ENCODE peak calls at places on chromosomes 6 and 20, in six cellular contexts. One of them, this sample, is unnamed.

GRCh38 chr6:29965873-29966601 is 23.7 kb downstream of the HLA-A start:
- DNase-seq in osteocyte: peak
- DNase-seq in lung: peak
- DNase-seq in T-cell: no peak
- DNase-seq in HEK293T: no peak
- DNase-seq in NCI-H1092: peak
- DNase-seq in this sample: peak

GRCh38 chr20:24469116-24470030 is at the start of gene SYNDIG1:
- DNase-seq in NCI-H1092: peak
- DNase-seq in T-cell: no peak
- DNase-seq in osteocyte: no peak
- DNase-seq in HEK293T: peak
- DNase-seq in lung: no peak
- DNase-seq in this sample: no peak

GRCh38 chr6:142478117-142478516 is 176.3 kb downstream of the ADGRG6 start:
- DNase-seq in lung: no peak
- DNase-seq in HEK293T: no peak
- DNase-seq in T-cell: no peak
- DNase-seq in NCI-H1092: no peak
- DNase-seq in osteocyte: no peak
- DNase-seq in this sample: no peak

GRCh38 chr20:1626528-1627192 is 6.9 kb upstream of the SIRPB1 start:
- DNase-seq in osteocyte: no peak
- DNase-seq in T-cell: no peak
- DNase-seq in HEK293T: no peak
- DNase-seq in lung: no peak
- DNase-seq in NCI-H1092: no peak
- DNase-seq in this sample: no peak

GRCh38 chr6:14294270-14294951 is 176.8 kb downstream of the CD83 start:
- DNase-seq in osteocyte: no peak
- DNase-seq in T-cell: no peak
- DNase-seq in HEK293T: no peak
- DNase-seq in lung: peak
- DNase-seq in NCI-H1092: peak
- DNase-seq in this sample: no peak

GRCh38 chr6:36684447-36684812 is 5.9 kb downstream of the CDKN1A start:
- DNase-seq in osteocyte: no peak
- DNase-seq in T-cell: no peak
- DNase-seq in lung: no peak
- DNase-seq in HEK293T: no peak
- DNase-seq in NCI-H1092: no peak
- DNase-seq in this sample: no peak

GRCh38 chr20:47379433-47380150 is 23.1 kb upstream of the ZMYND8 start:
- DNase-seq in T-cell: no peak
- DNase-seq in NCI-H1092: no peak
- DNase-seq in osteocyte: no peak
- DNase-seq in lung: no peak
- DNase-seq in HEK293T: no peak
- DNase-seq in this sample: no peak

GRCh38 chr20:36305602-36306556 is at the start of gene DLGAP4:
- DNase-seq in lung: no peak
- DNase-seq in osteocyte: peak
- DNase-seq in T-cell: no peak
- DNase-seq in HEK293T: peak
- DNase-seq in NCI-H1092: no peak
- DNase-seq in this sample: no peak

GRCh38 chr20:40860487-40860902 is 168.1 kb upstream of the TOP1 start:
- DNase-seq in HEK293T: no peak
- DNase-seq in NCI-H1092: no peak
- DNase-seq in osteocyte: no peak
- DNase-seq in lung: no peak
- DNase-seq in T-cell: no peak
- DNase-seq in this sample: no peak

GRCh38 chr6:27604986-27605385 is 132.1 kb upstream of the ZNF184 start:
- DNase-seq in lung: no peak
- DNase-seq in NCI-H1092: no peak
- DNase-seq in osteocyte: no peak
- DNase-seq in HEK293T: peak
- DNase-seq in T-cell: no peak
- DNase-seq in this sample: no peak

GRCh38 chr20:38112249-38112942 is 52.7 kb downstream of the TGM2 start:
- DNase-seq in HEK293T: no peak
- DNase-seq in osteocyte: no peak
- DNase-seq in lung: no peak
- DNase-seq in T-cell: no peak
- DNase-seq in NCI-H1092: no peak
- DNase-seq in this sample: no peak

GRCh38 chr6:41182069-41183034 is 18.6 kb downstream of the TREML2 start:
- DNase-seq in HEK293T: peak
- DNase-seq in osteocyte: peak
- DNase-seq in lung: peak
- DNase-seq in NCI-H1092: peak
- DNase-seq in T-cell: peak
- DNase-seq in this sample: peak

GRCh38 chr20:58938541-58938940 is 42.5 kb upstream of the NELFCD start:
- DNase-seq in NCI-H1092: no peak
- DNase-seq in lung: no peak
- DNase-seq in HEK293T: no peak
- DNase-seq in T-cell: no peak
- DNase-seq in osteocyte: no peak
- DNase-seq in this sample: no peak

GRCh38 chr6:110331816-110332215 is 26.3 kb downstream of the METTL24 start:
- DNase-seq in T-cell: no peak
- DNase-seq in lung: no peak
- DNase-seq in NCI-H1092: peak
- DNase-seq in HEK293T: peak
- DNase-seq in osteocyte: no peak
- DNase-seq in this sample: no peak

GRCh38 chr6:29743568-29743967 is 20.3 kb downstream of the HLA-F start:
- DNase-seq in lung: no peak
- DNase-seq in NCI-H1092: no peak
- DNase-seq in osteocyte: no peak
- DNase-seq in T-cell: no peak
- DNase-seq in HEK293T: no peak
- DNase-seq in this sample: no peak

GRCh38 chr6:7543761-7544424 is 2.4 kb downstream of the DSP start:
- DNase-seq in lung: no peak
- DNase-seq in osteocyte: no peak
- DNase-seq in T-cell: no peak
- DNase-seq in HEK293T: no peak
- DNase-seq in NCI-H1092: no peak
- DNase-seq in this sample: no peak

GRCh38 chr20:62210496-62210855 is 9.6 kb downstream of the HRH3 start:
- DNase-seq in T-cell: no peak
- DNase-seq in lung: no peak
- DNase-seq in osteocyte: no peak
- DNase-seq in NCI-H1092: peak
- DNase-seq in HEK293T: no peak
- DNase-seq in this sample: no peak

GRCh38 chr6:36268478-36269248 is 1.2 kb upstream of the PNPLA1 start:
- DNase-seq in osteocyte: no peak
- DNase-seq in NCI-H1092: no peak
- DNase-seq in lung: no peak
- DNase-seq in T-cell: no peak
- DNase-seq in HEK293T: no peak
- DNase-seq in this sample: no peak

GRCh38 chr20:15375836-15376235 is 1038.4 kb upstream of the FLRT3 start:
- DNase-seq in lung: no peak
- DNase-seq in HEK293T: no peak
- DNase-seq in T-cell: no peak
- DNase-seq in NCI-H1092: no peak
- DNase-seq in osteocyte: no peak
- DNase-seq in this sample: no peak

GRCh38 chr20:62641749-62642665 is at the start of gene SLCO4A1:
- DNase-seq in NCI-H1092: peak
- DNase-seq in T-cell: peak
- DNase-seq in osteocyte: no peak
- DNase-seq in lung: peak
- DNase-seq in HEK293T: peak
- DNase-seq in this sample: peak

GRCh38 chr20:62374431-62375152 is 7.5 kb upstream of the LAMA5 start:
- DNase-seq in osteocyte: no peak
- DNase-seq in HEK293T: no peak
- DNase-seq in NCI-H1092: no peak
- DNase-seq in lung: no peak
- DNase-seq in T-cell: no peak
- DNase-seq in this sample: no peak

GRCh38 chr6:134379086-134379485 is 61.2 kb upstream of the SGK1 start:
- DNase-seq in T-cell: no peak
- DNase-seq in lung: peak
- DNase-seq in osteocyte: no peak
- DNase-seq in HEK293T: no peak
- DNase-seq in NCI-H1092: no peak
- DNase-seq in this sample: peak